ENCODE peak calls at places on chromosomes 12 and 14, in ten cellular contexts. W, S, K, G, T, F, N, V, M and L are unnamed samples.

GRCh38 chr14:64734990-64735389 is 30.8 kb downstream of the PLEKHG3 start:
- DNase-seq in T (no peak), F (no peak), V (no peak), S (no peak), M (no peak), N (no peak), W (no peak), K (peak; percentile 16), G (no peak), L (no peak)

GRCh38 chr12:122491991-122492390 is 8.7 kb downstream of the ZCCHC8 start:
- DNase-seq in F (no peak), T (no peak), S (no peak), M (no peak), V (no peak), W (no peak), K (no peak), G (no peak), N (no peak), L (no peak)

GRCh38 chr12:107385518-107385917 is 292.2 kb upstream of the CRY1 start:
- DNase-seq in S (no peak), F (no peak), V (no peak), W (no peak), G (no peak), M (no peak), N (no peak), T (no peak), K (no peak), L (no peak)

GRCh38 chr14:64040044-64040443 is 187.2 kb downstream of the SYNE2 start:
- DNase-seq in W (no peak), V (no peak), F (no peak), K (no peak), T (no peak), N (no peak), S (no peak), M (no peak), G (no peak), L (no peak)

GRCh38 chr14:99733551-99734405 is 49.7 kb downstream of the CYP46A1 start:
- DNase-seq in K (peak; percentile 68), W (no peak), T (no peak), V (no peak), F (no peak), M (no peak), G (no peak), N (no peak), S (peak; percentile 70), L (peak; percentile 7)

GRCh38 chr14:67998804-67999203 is 179.2 kb downstream of the RAD51B start:
- DNase-seq in W (no peak), V (no peak), F (no peak), G (no peak), K (no peak), N (no peak), S (no peak), M (no peak), T (no peak), L (no peak)

GRCh38 chr14:81936902-81937301 is 403.2 kb upstream of the SEL1L start:
- DNase-seq in F (no peak), G (no peak), V (no peak), K (no peak), T (no peak), M (no peak), W (no peak), N (no peak), S (no peak), L (no peak)

GRCh38 chr12:24109381-24110039 is 160.0 kb upstream of the SOX5 start:
- DNase-seq in W (peak; percentile 31), V (peak; percentile 34), N (no peak), K (no peak), T (no peak), M (peak; percentile 39), G (peak; percentile 14), S (no peak), F (peak; percentile 59), L (no peak)

GRCh38 chr12:56520025-56520810 is 1.4 kb upstream of the RBMS2 start:
- DNase-seq in F (no peak), S (no peak), K (no peak), V (no peak), N (no peak), T (no peak), M (no peak), G (no peak), W (no peak), L (no peak)

GRCh38 chr14:101191882-101192660 is 288.5 kb upstream of the RTL1 start:
- DNase-seq in W (no peak), K (no peak), S (no peak), V (no peak), M (no peak), N (peak; percentile 15), T (no peak), G (no peak), F (no peak), L (no peak)

GRCh38 chr14:53306926-53307325 is 153.8 kb upstream of the DDHD1 start:
- DNase-seq in S (no peak), N (no peak), G (no peak), W (peak; percentile 96), F (no peak), T (no peak), M (no peak), V (no peak), K (no peak), L (no peak)

GRCh38 chr14:36394593-36394992 is 74.2 kb upstream of the MBIP start:
- DNase-seq in K (no peak), F (no peak), G (no peak), M (no peak), T (no peak), W (no peak), S (no peak), N (no peak), V (no peak), L (no peak)

GRCh38 chr12:95790025-95790911 is at the start of gene NTN4:
- DNase-seq in S (peak; percentile 86), K (peak; percentile 79), G (peak; percentile 49), V (peak; percentile 23), T (no peak), W (no peak), N (peak; percentile 69), F (peak; percentile 64), M (peak; percentile 52), L (peak; percentile 25)

GRCh38 chr12:1857821-1858220 is 37.5 kb downstream of the LRTM2 start:
- DNase-seq in T (no peak), K (no peak), V (no peak), W (no peak), N (no peak), M (no peak), S (no peak), F (no peak), G (no peak), L (no peak)

GRCh38 chr12:124663771-124664366 is 96.5 kb upstream of the NCOR2 start:
- DNase-seq in N (no peak), V (no peak), K (no peak), M (no peak), F (no peak), G (no peak), W (peak; percentile 82), S (no peak), T (no peak), L (no peak)

GRCh38 chr14:96629082-96629481 is 126.9 kb downstream of the PAPOLA start:
- DNase-seq in K (no peak), S (no peak), N (no peak), V (no peak), G (no peak), M (no peak), W (no peak), F (no peak), T (no peak), L (no peak)

GRCh38 chr12:1605129-1606020 is 11.0 kb upstream of the FBXL14 start:
- DNase-seq in K (peak; percentile 73), T (peak; percentile 72), N (peak; percentile 73), M (peak; percentile 58), V (peak; percentile 88), S (peak; percentile 86), G (peak; percentile 88), F (peak; percentile 57), W (peak; percentile 84), L (peak; percentile 78)

GRCh38 chr14:75615200-75615599 is 36.8 kb downstream of the FLVCR2 start:
- DNase-seq in F (no peak), N (no peak), M (no peak), T (no peak), V (no peak), K (no peak), G (no peak), W (peak; percentile 36), S (no peak), L (no peak)

GRCh38 chr14:57848353-57848752 is 17.5 kb downstream of the SLC35F4 start:
- DNase-seq in T (no peak), W (no peak), V (no peak), M (no peak), F (no peak), K (no peak), N (no peak), S (no peak), G (no peak), L (no peak)

GRCh38 chr12:62912644-62913043 is 22.3 kb downstream of the PPM1H start:
- DNase-seq in S (no peak), K (no peak), V (no peak), W (no peak), G (no peak), T (no peak), F (no peak), M (no peak), N (no peak), L (no peak)

GRCh38 chr12:75103822-75104221 is 105.8 kb downstream of the KCNC2 start:
- DNase-seq in V (no peak), S (no peak), M (no peak), T (no peak), K (no peak), W (no peak), N (no peak), F (no peak), G (no peak), L (no peak)

GRCh38 chr14:59582845-59583509 is 6.4 kb upstream of the CCDC175 start:
- DNase-seq in N (no peak), T (no peak), F (no peak), M (no peak), W (no peak), G (no peak), V (no peak), S (peak; percentile 54), K (no peak), L (no peak)

GRCh38 chr14:47790477-47790876 is 115.1 kb upstream of the MDGA2 start:
- DNase-seq in S (no peak), G (no peak), W (no peak), M (no peak), V (no peak), K (no peak), N (no peak), T (no peak), F (no peak), L (no peak)

GRCh38 chr12:61870658-61871559 is 389.3 kb upstream of the USP15 start:
- DNase-seq in F (no peak), N (no peak), K (no peak), S (no peak), G (no peak), M (no peak), T (no peak), V (no peak), W (no peak), L (no peak)

GRCh38 chr14:75343914-75344313 is 65.3 kb downstream of the FOS start:
- DNase-seq in W (no peak), S (no peak), V (peak; percentile 2), F (no peak), T (peak; percentile 8), G (no peak), M (no peak), K (no peak), N (no peak), L (no peak)

GRCh38 chr12:102427542-102427923 is 52.8 kb downstream of the IGF1 start:
- DNase-seq in T (no peak), M (no peak), K (peak; percentile 70), N (no peak), F (no peak), V (peak; percentile 29), W (no peak), S (peak; percentile 72), G (no peak), L (no peak)

GRCh38 chr12:123950476-123951169 is 22.0 kb downstream of the CCDC92 start:
- DNase-seq in T (no peak), N (no peak), M (no peak), S (peak; percentile 46), F (no peak), K (no peak), G (no peak), W (no peak), V (no peak), L (no peak)

GRCh38 chr14:75257241-75257640 is 21.4 kb upstream of the FOS start:
- DNase-seq in W (no peak), K (no peak), G (no peak), M (no peak), V (no peak), S (no peak), F (no peak), T (no peak), N (no peak), L (no peak)